ENCODE peak calls at places on chromosome X, in four cellular contexts. One of them, this sample, is unnamed.

GRCh38 chrX:129777218-129777768 is 2.5 kb upstream of the SASH3 start:
- DNase-seq in CD4-positive, CD25-positive, alpha-beta regulatory T cell: peak
- DNase-seq in NCI-H2171 treated with DMSO at 0.1 percent for 48 hours: no peak
- DNase-seq in KG1: peak
- DNase-seq in this sample: peak

GRCh38 chrX:131711478-131711867 is 167.6 kb downstream of the OR13H1 start:
- DNase-seq in CD4-positive, CD25-positive, alpha-beta regulatory T cell: no peak
- DNase-seq in NCI-H2171 treated with DMSO at 0.1 percent for 48 hours: no peak
- DNase-seq in KG1: no peak
- DNase-seq in this sample: no peak

GRCh38 chrX:2672084-2672483 is 19.0 kb upstream of the CD99 start:
- DNase-seq in NCI-H2171 treated with DMSO at 0.1 percent for 48 hours: no peak
- DNase-seq in CD4-positive, CD25-positive, alpha-beta regulatory T cell: no peak
- DNase-seq in KG1: no peak
- DNase-seq in this sample: no peak

GRCh38 chrX:132266583-132267355 is 47.5 kb upstream of the RAP2C start:
- DNase-seq in NCI-H2171 treated with DMSO at 0.1 percent for 48 hours: no peak
- DNase-seq in KG1: no peak
- DNase-seq in CD4-positive, CD25-positive, alpha-beta regulatory T cell: no peak
- DNase-seq in this sample: no peak

GRCh38 chrX:53116101-53116500 is 22.2 kb downstream of the KANTR start:
- DNase-seq in NCI-H2171 treated with DMSO at 0.1 percent for 48 hours: no peak
- DNase-seq in CD4-positive, CD25-positive, alpha-beta regulatory T cell: no peak
- DNase-seq in KG1: no peak
- DNase-seq in this sample: no peak

GRCh38 chrX:4935846-4936245 is 1222.4 kb upstream of the PRKX start:
- DNase-seq in NCI-H2171 treated with DMSO at 0.1 percent for 48 hours: no peak
- DNase-seq in CD4-positive, CD25-positive, alpha-beta regulatory T cell: no peak
- DNase-seq in KG1: peak
- DNase-seq in this sample: no peak

GRCh38 chrX:106999002-106999975 is 723 bp downstream of the MORC4 start:
- DNase-seq in NCI-H2171 treated with DMSO at 0.1 percent for 48 hours: peak
- DNase-seq in KG1: no peak
- DNase-seq in CD4-positive, CD25-positive, alpha-beta regulatory T cell: peak
- DNase-seq in this sample: peak

GRCh38 chrX:72394518-72395163 is 88.9 kb upstream of the CITED1 start:
- DNase-seq in CD4-positive, CD25-positive, alpha-beta regulatory T cell: no peak
- DNase-seq in KG1: no peak
- DNase-seq in NCI-H2171 treated with DMSO at 0.1 percent for 48 hours: no peak
- DNase-seq in this sample: no peak

GRCh38 chrX:149456476-149457245 is 48.4 kb downstream of the IDS start:
- DNase-seq in KG1: no peak
- DNase-seq in CD4-positive, CD25-positive, alpha-beta regulatory T cell: no peak
- DNase-seq in NCI-H2171 treated with DMSO at 0.1 percent for 48 hours: no peak
- DNase-seq in this sample: no peak

GRCh38 chrX:72123471-72124185 is 8.1 kb downstream of the RTL5 start:
- DNase-seq in NCI-H2171 treated with DMSO at 0.1 percent for 48 hours: no peak
- DNase-seq in CD4-positive, CD25-positive, alpha-beta regulatory T cell: no peak
- DNase-seq in KG1: no peak
- DNase-seq in this sample: peak

GRCh38 chrX:101452051-101452450 is 33.2 kb upstream of the ARMCX4 start:
- DNase-seq in KG1: no peak
- DNase-seq in NCI-H2171 treated with DMSO at 0.1 percent for 48 hours: no peak
- DNase-seq in CD4-positive, CD25-positive, alpha-beta regulatory T cell: no peak
- DNase-seq in this sample: no peak

GRCh38 chrX:68942141-68942540 is 113.3 kb downstream of the EFNB1 start:
- DNase-seq in KG1: no peak
- DNase-seq in CD4-positive, CD25-positive, alpha-beta regulatory T cell: no peak
- DNase-seq in NCI-H2171 treated with DMSO at 0.1 percent for 48 hours: no peak
- DNase-seq in this sample: no peak

GRCh38 chrX:29136904-29137303 is 549.7 kb downstream of the IL1RAPL1 start:
- DNase-seq in CD4-positive, CD25-positive, alpha-beta regulatory T cell: no peak
- DNase-seq in NCI-H2171 treated with DMSO at 0.1 percent for 48 hours: no peak
- DNase-seq in KG1: no peak
- DNase-seq in this sample: no peak

GRCh38 chrX:46180258-46180687 is 364.9 kb downstream of the ZNF674 start:
- DNase-seq in CD4-positive, CD25-positive, alpha-beta regulatory T cell: no peak
- DNase-seq in NCI-H2171 treated with DMSO at 0.1 percent for 48 hours: peak
- DNase-seq in KG1: peak
- DNase-seq in this sample: no peak

GRCh38 chrX:37599735-37600134 is 28.3 kb downstream of the LANCL3 start:
- DNase-seq in CD4-positive, CD25-positive, alpha-beta regulatory T cell: no peak
- DNase-seq in NCI-H2171 treated with DMSO at 0.1 percent for 48 hours: no peak
- DNase-seq in KG1: no peak
- DNase-seq in this sample: no peak

GRCh38 chrX:69095260-69095659 is 70.0 kb downstream of the PJA1 start:
- DNase-seq in NCI-H2171 treated with DMSO at 0.1 percent for 48 hours: peak
- DNase-seq in KG1: no peak
- DNase-seq in CD4-positive, CD25-positive, alpha-beta regulatory T cell: no peak
- DNase-seq in this sample: no peak

GRCh38 chrX:386239-386767 is 404 bp downstream of the PPP2R3B start:
- DNase-seq in NCI-H2171 treated with DMSO at 0.1 percent for 48 hours: no peak
- DNase-seq in CD4-positive, CD25-positive, alpha-beta regulatory T cell: peak
- DNase-seq in KG1: no peak
- DNase-seq in this sample: no peak

GRCh38 chrX:119481218-119481875 is 13.1 kb downstream of the SLC25A5 start:
- DNase-seq in CD4-positive, CD25-positive, alpha-beta regulatory T cell: no peak
- DNase-seq in KG1: no peak
- DNase-seq in NCI-H2171 treated with DMSO at 0.1 percent for 48 hours: no peak
- DNase-seq in this sample: no peak

GRCh38 chrX:9665113-9665512 is 100.5 kb downstream of the GPR143 start:
- DNase-seq in KG1: no peak
- DNase-seq in NCI-H2171 treated with DMSO at 0.1 percent for 48 hours: no peak
- DNase-seq in CD4-positive, CD25-positive, alpha-beta regulatory T cell: no peak
- DNase-seq in this sample: no peak

GRCh38 chrX:10582945-10583344 is 37.4 kb downstream of the MID1 start:
- DNase-seq in KG1: no peak
- DNase-seq in CD4-positive, CD25-positive, alpha-beta regulatory T cell: no peak
- DNase-seq in NCI-H2171 treated with DMSO at 0.1 percent for 48 hours: no peak
- DNase-seq in this sample: no peak

GRCh38 chrX:7926501-7926900 is 712 bp downstream of the PNPLA4 start:
- DNase-seq in CD4-positive, CD25-positive, alpha-beta regulatory T cell: no peak
- DNase-seq in NCI-H2171 treated with DMSO at 0.1 percent for 48 hours: no peak
- DNase-seq in KG1: no peak
- DNase-seq in this sample: no peak

GRCh38 chrX:23503835-23504539 is 163.3 kb upstream of the PRDX4 start:
- DNase-seq in NCI-H2171 treated with DMSO at 0.1 percent for 48 hours: peak
- DNase-seq in KG1: no peak
- DNase-seq in CD4-positive, CD25-positive, alpha-beta regulatory T cell: no peak
- DNase-seq in this sample: no peak

GRCh38 chrX:110145854-110146253 is 142.9 kb downstream of the TMEM164 start:
- DNase-seq in NCI-H2171 treated with DMSO at 0.1 percent for 48 hours: peak
- DNase-seq in KG1: no peak
- DNase-seq in CD4-positive, CD25-positive, alpha-beta regulatory T cell: peak
- DNase-seq in this sample: no peak

GRCh38 chrX:68417651-68418050 is 15.6 kb downstream of the OPHN1 start:
- DNase-seq in NCI-H2171 treated with DMSO at 0.1 percent for 48 hours: no peak
- DNase-seq in CD4-positive, CD25-positive, alpha-beta regulatory T cell: no peak
- DNase-seq in KG1: no peak
- DNase-seq in this sample: no peak

GRCh38 chrX:22097295-22097694 is 65.2 kb downstream of the PHEX start:
- DNase-seq in CD4-positive, CD25-positive, alpha-beta regulatory T cell: no peak
- DNase-seq in KG1: no peak
- DNase-seq in NCI-H2171 treated with DMSO at 0.1 percent for 48 hours: peak
- DNase-seq in this sample: no peak

GRCh38 chrX:636971-637659 is 6.5 kb downstream of the SHOX start:
- DNase-seq in NCI-H2171 treated with DMSO at 0.1 percent for 48 hours: no peak
- DNase-seq in CD4-positive, CD25-positive, alpha-beta regulatory T cell: no peak
- DNase-seq in KG1: no peak
- DNase-seq in this sample: no peak

GRCh38 chrX:71103110-71103983 is 3.2 kb downstream of the CXorf65 start:
- DNase-seq in CD4-positive, CD25-positive, alpha-beta regulatory T cell: peak
- DNase-seq in KG1: peak
- DNase-seq in NCI-H2171 treated with DMSO at 0.1 percent for 48 hours: peak
- DNase-seq in this sample: peak

GRCh38 chrX:16042980-16043379 is 80.4 kb upstream of the GRPR start:
- DNase-seq in KG1: no peak
- DNase-seq in NCI-H2171 treated with DMSO at 0.1 percent for 48 hours: no peak
- DNase-seq in CD4-positive, CD25-positive, alpha-beta regulatory T cell: no peak
- DNase-seq in this sample: no peak

GRCh38 chrX:131621650-131622049 is 77.8 kb downstream of the OR13H1 start:
- DNase-seq in CD4-positive, CD25-positive, alpha-beta regulatory T cell: no peak
- DNase-seq in NCI-H2171 treated with DMSO at 0.1 percent for 48 hours: no peak
- DNase-seq in KG1: no peak
- DNase-seq in this sample: no peak

GRCh38 chrX:41273638-41274037 is 60.3 kb upstream of the DDX3X start:
- DNase-seq in KG1: no peak
- DNase-seq in CD4-positive, CD25-positive, alpha-beta regulatory T cell: no peak
- DNase-seq in NCI-H2171 treated with DMSO at 0.1 percent for 48 hours: no peak
- DNase-seq in this sample: no peak

GRCh38 chrX:85084770-85085393 is 81.2 kb downstream of the APOOL start:
- DNase-seq in CD4-positive, CD25-positive, alpha-beta regulatory T cell: peak
- DNase-seq in KG1: no peak
- DNase-seq in NCI-H2171 treated with DMSO at 0.1 percent for 48 hours: peak
- DNase-seq in this sample: peak

GRCh38 chrX:115652221-115652620 is 91.2 kb downstream of the PLS3 start:
- DNase-seq in CD4-positive, CD25-positive, alpha-beta regulatory T cell: no peak
- DNase-seq in NCI-H2171 treated with DMSO at 0.1 percent for 48 hours: no peak
- DNase-seq in KG1: no peak
- DNase-seq in this sample: no peak